ENCODE peak calls at places on chromosome 15, in eight cellular contexts. A is coronary artery, Y is esophagus squamous epithelium, E is brain microvascular endothelial cell, V is cardiac muscle cell, G is A549, O is psoas muscle, T is right lobe of liver. M is an unnamed sample.
A peak's percentile ranks its signal among the peaks of the same experiment; 100 is the strongest.

GRCh38 chr15:78061963-78062427 is 15.5 kb downstream of the TBC1D2B start:
- DNase-seq in G (no peak), A (no peak), O (no peak), Y (no peak), E (peak; percentile 60), V (peak; percentile 55), T (no peak), M (no peak)

GRCh38 chr15:77087213-77087612 is 16.3 kb upstream of the TSPAN3 start:
- DNase-seq in V (no peak), O (no peak), Y (no peak), E (no peak), A (no peak), T (no peak), G (no peak), M (no peak)

GRCh38 chr15:93042691-93043378 is 46.2 kb downstream of the RGMA start:
- DNase-seq in A (no peak), G (no peak), V (no peak), O (peak; percentile 41), E (no peak), T (peak; percentile 32), Y (no peak), M (no peak)

GRCh38 chr15:85837011-85837433 is 42.3 kb upstream of the KLHL25 start:
- DNase-seq in A (no peak), E (no peak), G (peak; percentile 71), O (no peak), T (no peak), V (no peak), Y (no peak), M (peak; percentile 33)

GRCh38 chr15:59222906-59223579 is 16.4 kb downstream of the LDHAL6B start:
- DNase-seq in A (no peak), O (no peak), E (no peak), T (no peak), Y (no peak), V (no peak), G (no peak), M (no peak)

GRCh38 chr15:31398677-31399260 is 72.1 kb downstream of the KLF13 start:
- DNase-seq in V (peak; percentile 42), T (no peak), E (no peak), O (no peak), Y (no peak), G (no peak), A (no peak), M (no peak)

GRCh38 chr15:71761649-71762048 is 48.7 kb upstream of the NR2E3 start:
- DNase-seq in V (peak; percentile 75), O (no peak), T (peak; percentile 72), E (peak; percentile 74), A (no peak), G (peak; percentile 83), Y (no peak), M (no peak)

GRCh38 chr15:78341057-78341763 is 1.1 kb downstream of the CRABP1 start:
- DNase-seq in A (no peak), G (peak; percentile 36), Y (no peak), T (no peak), V (no peak), O (no peak), E (no peak), M (no peak)

GRCh38 chr15:41783272-41783660 is 9.0 kb downstream of the MAPKBP1 start:
- DNase-seq in T (no peak), V (no peak), E (no peak), A (no peak), Y (no peak), G (no peak), O (no peak), M (no peak)

GRCh38 chr15:43484455-43484854 is 8.5 kb downstream of the TP53BP1 start:
- DNase-seq in T (no peak), Y (no peak), A (no peak), E (no peak), V (peak; percentile 29), G (no peak), O (no peak), M (no peak)

GRCh38 chr15:40302981-40303380 is 4.8 kb downstream of the PLCB2 start:
- DNase-seq in A (no peak), V (no peak), Y (no peak), T (peak; percentile 36), G (no peak), E (no peak), O (no peak), M (no peak)

GRCh38 chr15:98190914-98191313 is 230.4 kb downstream of the ARRDC4 start:
- DNase-seq in T (no peak), E (no peak), G (no peak), V (no peak), A (no peak), O (no peak), Y (no peak), M (no peak)
- TF ChIP-seq CTCF in T (no peak), E (no peak), G (no peak), V (no peak), A (no peak), O (no peak), Y (no peak), M (no peak)

DNA sequence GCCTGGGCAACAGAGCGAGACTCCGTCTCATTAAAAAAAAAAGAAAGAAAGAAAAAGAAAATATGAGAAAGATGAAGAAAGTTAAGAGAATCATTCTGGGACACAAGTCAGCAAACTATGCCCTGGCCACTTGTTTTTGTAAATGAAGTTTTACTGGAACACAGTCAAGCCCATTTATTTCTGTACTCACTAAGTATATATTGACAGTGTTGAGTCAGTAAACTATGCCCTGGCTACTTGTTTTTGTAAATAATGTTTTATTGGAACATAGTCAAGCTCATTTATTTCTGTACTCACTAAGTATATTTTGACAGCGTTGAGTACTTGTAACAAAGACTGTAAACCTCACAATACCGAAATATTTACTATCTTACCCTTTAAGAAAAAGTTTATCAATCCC is 42.2 kb upstream of the SIN3A start:
- DNase-seq in A (no peak), G (no peak), O (no peak), V (no peak), T (no peak), E (no peak), Y (no peak), M (no peak)
- H3K27ac ChIP-seq in A (no peak overlapping the region), G (no peak overlapping the region), O (no peak overlapping the region), V (no peak overlapping the region), T (peak overlapping the region; percentile 39), E (no peak overlapping the region), Y (no peak overlapping the region), M (no peak overlapping the region)

GRCh38 chr15:69313437-69314000 is 14.8 kb downstream of the PAQR5 start:
- DNase-seq in O (no peak), A (no peak), E (no peak), V (no peak), Y (no peak), T (no peak), G (no peak), M (no peak)
- TF ChIP-seq CTCF in O (no peak), A (no peak), E (no peak), V (no peak), Y (no peak), T (no peak), G (no peak), M (no peak)

GRCh38 chr15:74784854-74785715 is 3.2 kb downstream of the CSK start:
- DNase-seq in O (no peak), E (no peak), G (no peak), V (no peak), Y (no peak), T (no peak), A (no peak), M (no peak)
- H3K27ac ChIP-seq in O (peak overlapping the region; percentile 79), E (no peak overlapping the region), G (no peak overlapping the region), V (no peak overlapping the region), Y (peak overlapping the region; percentile 97), T (peak overlapping the region; percentile 81), A (peak overlapping the region; percentile 61), M (no peak overlapping the region)

GRCh38 chr15:62119224-62119925 is 45.7 kb downstream of the C2CD4B start:
- DNase-seq in T (no peak), A (no peak), V (peak; percentile 95), E (peak; percentile 92), O (no peak), Y (no peak), G (peak; percentile 82), M (no peak)

GRCh38 chr15:62119926-62120273 is 45.2 kb downstream of the C2CD4B start:
- DNase-seq in T (no peak), V (no peak), E (no peak), G (no peak), Y (no peak), O (no peak), A (no peak), M (no peak)

GRCh38 chr15:62120776-62121175 is 44.3 kb downstream of the C2CD4B start:
- DNase-seq in Y (no peak), G (no peak), V (no peak), E (no peak), O (no peak), A (no peak), T (no peak), M (no peak)

GRCh38 chr15:62115847-62116246 is 49.1 kb downstream of the C2CD4A start:
- DNase-seq in Y (no peak), V (no peak), E (no peak), T (no peak), G (peak; percentile 33), O (no peak), A (no peak), M (no peak)

DNA sequence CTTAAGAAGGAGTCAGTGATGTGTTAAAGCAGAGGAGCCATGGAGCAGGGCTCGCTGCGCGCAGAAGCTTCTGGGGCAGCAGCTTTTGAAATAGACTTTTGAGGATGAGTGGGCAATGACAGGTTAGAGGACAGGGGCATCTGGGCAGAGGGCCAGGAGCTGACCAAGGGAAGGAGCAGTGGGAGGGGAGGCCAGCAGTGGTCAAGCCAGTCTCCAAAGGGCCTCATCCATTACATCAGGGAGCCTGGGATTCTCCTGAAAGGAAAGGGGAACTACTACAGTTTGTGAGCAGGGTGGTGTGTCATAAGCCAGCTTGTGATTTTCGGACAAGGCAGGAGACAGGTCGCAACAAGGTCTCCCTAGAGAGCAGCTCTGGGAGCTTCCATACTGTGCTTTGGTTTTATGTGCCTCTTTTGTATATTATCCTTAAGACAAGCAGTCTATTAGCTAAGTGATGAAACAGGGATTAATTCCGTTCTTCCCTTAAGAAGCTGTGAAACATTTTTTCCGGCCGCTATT is 46.6 kb downstream of the C2CD4B start:
- DNase-seq in G (no peak), Y (no peak), O (no peak), A (no peak), V (no peak), E (no peak), T (no peak), M (no peak)
- TF ChIP-seq CTCF in G (no peak), Y (no peak), O (no peak), A (no peak), V (no peak), E (no peak), T (no peak), M (no peak)

M was measured in lung.